ENCODE peak calls at places on chromosomes 3 and 15, in seven cellular contexts. C, D, Y, T, W, I and M are unnamed samples.

GRCh38 chr15:77028451-77029165 is 33.7 kb downstream of the PSTPIP1 start:
- DNase-seq in T (no peak), W (no peak), C (no peak), Y (peak), I (no peak), D (peak), M (no peak)

GRCh38 chr3:10814623-10815022 is 1.4 kb upstream of the SLC6A11 start:
- DNase-seq in I (no peak), T (no peak), D (no peak), C (no peak), Y (no peak), W (no peak), M (no peak)

GRCh38 chr15:31260646-31261265 is 65.9 kb upstream of the KLF13 start:
- DNase-seq in Y (no peak), W (no peak), I (no peak), C (no peak), T (no peak), D (peak), M (no peak)

GRCh38 chr15:76333720-76334437 is 2.7 kb upstream of the ISL2 start:
- DNase-seq in Y (no peak), I (peak), C (no peak), D (no peak), T (no peak), W (no peak), M (no peak)

GRCh38 chr3:187042062-187042745 is 97.1 kb downstream of the RPL39L start:
- DNase-seq in Y (no peak), W (no peak), D (no peak), C (no peak), T (no peak), I (no peak), M (no peak)

GRCh38 chr15:31272558-31273257 is 53.9 kb upstream of the KLF13 start:
- DNase-seq in T (no peak), D (peak), I (no peak), W (peak), Y (peak), C (no peak), M (no peak)

GRCh38 chr3:13718437-13718836 is 161.4 kb downstream of the WNT7A start:
- DNase-seq in W (peak), I (no peak), C (no peak), T (peak), Y (no peak), D (peak), M (no peak)

GRCh38 chr3:63228677-63229076 is 49.4 kb upstream of the SYNPR start:
- DNase-seq in D (no peak), Y (no peak), I (peak), W (no peak), T (no peak), C (peak), M (no peak)

GRCh38 chr3:159781867-159782266 is 206.8 kb upstream of the IL12A start:
- DNase-seq in C (no peak), Y (peak), T (no peak), W (no peak), I (no peak), D (no peak), M (no peak)

DNA sequence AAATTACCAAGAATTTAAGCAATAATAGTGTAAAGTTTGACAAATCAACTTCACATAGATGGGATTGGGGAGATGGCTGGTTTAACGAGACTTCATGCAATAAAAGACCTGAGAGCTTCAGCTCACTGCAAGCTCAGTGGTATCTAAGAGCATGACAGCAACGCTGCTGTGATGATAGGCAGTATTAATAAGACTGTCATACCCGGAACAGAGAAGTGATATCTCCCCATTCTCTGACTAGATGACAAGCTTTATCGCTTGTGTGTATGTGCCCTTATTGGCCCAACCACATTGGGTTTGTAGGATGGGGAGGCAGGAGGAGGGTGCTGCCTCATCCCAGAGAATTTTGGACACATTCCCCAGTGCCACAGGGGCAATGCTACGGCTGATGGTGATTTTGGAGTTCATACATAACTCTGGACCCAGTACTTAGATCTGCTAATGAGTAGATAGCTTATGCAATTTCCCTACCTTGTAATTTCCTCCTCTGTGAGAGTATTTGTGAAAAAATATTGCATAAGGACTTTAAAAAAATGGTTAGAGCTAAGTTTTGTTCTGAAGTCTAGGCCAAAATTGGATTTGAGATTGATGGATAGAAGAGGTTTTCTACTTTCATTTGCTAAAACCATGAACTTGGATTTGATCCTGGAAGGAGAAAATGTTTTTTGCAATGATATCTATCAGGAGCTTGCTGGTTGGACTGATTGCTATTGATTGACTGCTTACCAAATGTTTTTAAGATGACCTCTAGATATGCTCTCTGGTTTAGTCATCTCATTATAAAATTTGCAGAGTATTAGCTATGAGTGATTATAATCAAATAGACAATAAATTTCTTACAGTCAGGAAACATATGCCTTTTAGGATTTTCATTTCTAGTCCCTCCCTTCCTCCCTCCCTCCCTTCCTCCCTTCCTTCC is 14.0 kb upstream of the TMEM212 start:
- DNase-seq in C (no peak), I (no peak), W (no peak), D (no peak), Y (no peak), T (no peak), M (no peak)
- TF ChIP-seq EP300 in C (peak), I (no peak), W (no peak), D (no peak), Y (no peak), T (no peak), M (no peak)

DNA sequence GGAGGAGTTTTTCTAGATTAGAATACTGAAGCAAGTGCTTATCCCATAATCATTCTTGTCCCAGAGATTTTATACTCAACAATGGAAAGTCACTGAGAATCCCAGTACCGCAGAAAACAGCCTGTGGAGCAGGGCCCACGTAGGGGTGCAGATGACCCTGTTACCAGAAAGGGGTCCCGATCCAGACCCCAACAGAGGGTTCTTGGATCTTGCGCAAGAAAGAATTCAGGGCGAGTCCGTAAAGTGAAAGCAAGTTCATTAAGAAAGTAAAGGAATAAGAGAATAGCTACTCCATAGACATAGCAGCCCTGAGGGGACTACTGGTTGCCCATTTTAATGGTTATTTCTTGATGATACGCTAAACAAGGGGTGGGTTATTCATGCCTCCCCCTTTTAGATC is 2.6 kb downstream of the GCNT3 start:
- DNase-seq in I (no peak), T (no peak), W (no peak), Y (no peak), D (no peak), C (no peak), M (no peak)
- TF ChIP-seq POLR2A in I (no peak), T (no peak), W (no peak), Y (no peak), D (no peak), C (no peak), M (no peak)

GRCh38 chr3:77247063-77247462 is 207.2 kb downstream of the ROBO2 start:
- DNase-seq in W (no peak), I (no peak), T (no peak), D (no peak), C (no peak), Y (no peak), M (no peak)
- TF ChIP-seq EP300 in W (no peak), I (no peak), T (no peak), D (no peak), C (no peak), Y (no peak), M (no peak)

GRCh38 chr3:38345879-38346583 is 554 bp upstream of the XYLB start:
- DNase-seq in D (no peak), I (no peak), C (peak), T (no peak), Y (no peak), W (no peak), M (no peak)

GRCh38 chr3:38348903-38349302 is 2.3 kb downstream of the XYLB start:
- DNase-seq in W (no peak), Y (no peak), C (no peak), T (no peak), D (no peak), I (no peak), M (no peak)

GRCh38 chr3:38343797-38344594 is 2.6 kb upstream of the XYLB start:
- DNase-seq in C (no peak), W (no peak), Y (no peak), T (no peak), I (no peak), D (no peak), M (no peak)

GRCh38 chr3:38347421-38348200 is 1.0 kb downstream of the XYLB start:
- DNase-seq in D (no peak), Y (peak), C (no peak), I (no peak), W (no peak), T (no peak), M (no peak)

DNA sequence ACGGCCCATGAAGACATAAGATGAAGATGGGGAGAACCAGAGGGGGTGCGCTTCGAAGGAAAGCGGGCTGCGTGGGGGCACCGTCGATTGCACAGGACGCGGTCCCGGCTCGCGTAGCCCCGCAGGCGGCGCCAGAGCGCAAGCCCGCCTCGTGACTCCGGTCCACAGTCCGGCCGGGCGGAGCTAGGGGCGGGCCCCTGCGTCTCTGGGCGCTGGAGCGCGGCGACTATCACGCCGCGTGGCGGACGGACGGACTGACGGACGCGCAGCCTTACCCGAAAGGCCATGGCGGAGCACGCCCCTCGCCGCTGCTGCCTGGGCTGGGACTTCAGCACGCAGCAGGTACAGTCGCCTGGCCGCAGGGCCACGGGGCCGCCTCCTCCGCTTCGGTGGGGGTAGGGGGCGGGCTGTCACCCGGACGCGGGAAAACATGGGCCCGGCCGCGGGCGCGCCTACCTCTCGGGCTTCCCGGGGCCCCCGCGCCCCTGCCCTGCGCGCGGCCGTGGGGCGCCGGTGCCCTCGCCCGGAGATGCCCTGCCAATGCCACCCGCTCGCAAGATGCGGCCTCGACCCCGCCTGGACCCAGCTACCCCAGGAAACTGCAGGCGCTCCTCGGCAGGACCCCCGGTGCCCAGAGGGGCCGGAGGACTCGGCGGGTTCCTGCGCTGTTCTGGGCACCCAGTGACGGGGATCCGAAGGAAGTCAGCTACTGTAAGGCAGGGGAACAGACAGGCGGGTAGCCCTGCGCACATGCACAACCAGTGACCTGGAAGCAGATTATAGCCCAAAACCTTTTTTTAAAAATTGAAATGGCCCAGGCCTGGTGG is at the start of gene XYLB:
- DNase-seq in I (peak), D (peak), T (peak), W (no peak), C (peak), Y (peak), M (peak)
- TF ChIP-seq POLR2A in I (peak), D (no peak), T (no peak), W (no peak), C (peak), Y (peak), M (no peak)

GRCh38 chr15:45168751-45169551 is 18.8 kb downstream of the SHF start:
- DNase-seq in I (no peak), T (no peak), W (no peak), Y (no peak), D (no peak), C (no peak), M (no peak)
- TF ChIP-seq EP300 in I (no peak), T (no peak), W (no peak), Y (no peak), D (no peak), C (no peak), M (no peak)

GRCh38 chr3:122875547-122876127 is 80.8 kb downstream of the SLC49A4 start:
- DNase-seq in T (no peak), Y (no peak), W (no peak), I (no peak), D (no peak), C (no peak), M (no peak)
- TF ChIP-seq POLR2A in T (no peak), Y (no peak), W (no peak), I (no peak), D (no peak), C (no peak), M (no peak)

GRCh38 chr3:127455541-127456450 is 134.7 kb downstream of the TPRA1 start:
- DNase-seq in W (no peak), D (peak), T (peak), C (peak), I (peak), Y (peak), M (peak)
- TF ChIP-seq EP300 in W (no peak), D (no peak), T (no peak), C (no peak), I (no peak), Y (no peak), M (no peak)

GRCh38 chr3:152836269-152836668 is 1.3 kb downstream of the P2RY1 start:
- DNase-seq in W (no peak), T (no peak), Y (no peak), D (no peak), C (no peak), I (no peak), M (no peak)

GRCh38 chr3:152832046-152832445 is 2.9 kb upstream of the P2RY1 start:
- DNase-seq in W (no peak), Y (no peak), D (no peak), I (no peak), C (no peak), T (peak), M (no peak)

GRCh38 chr3:152835311-152836102 is 576 bp downstream of the P2RY1 start:
- DNase-seq in I (peak), Y (peak), D (peak), T (peak), W (no peak), C (peak), M (peak)

GRCh38 chr3:152833089-152833488 is 1.8 kb upstream of the P2RY1 start:
- DNase-seq in Y (no peak), I (no peak), D (no peak), C (no peak), W (no peak), T (no peak), M (no peak)

GRCh38 chr3:152834354-152835310 is at the start of gene P2RY1:
- DNase-seq in T (peak), I (peak), C (peak), Y (peak), D (peak), W (no peak), M (peak)
- TF ChIP-seq POLR2A in T (no peak), I (no peak), C (peak), Y (peak), D (no peak), W (no peak), M (peak)

DNA sequence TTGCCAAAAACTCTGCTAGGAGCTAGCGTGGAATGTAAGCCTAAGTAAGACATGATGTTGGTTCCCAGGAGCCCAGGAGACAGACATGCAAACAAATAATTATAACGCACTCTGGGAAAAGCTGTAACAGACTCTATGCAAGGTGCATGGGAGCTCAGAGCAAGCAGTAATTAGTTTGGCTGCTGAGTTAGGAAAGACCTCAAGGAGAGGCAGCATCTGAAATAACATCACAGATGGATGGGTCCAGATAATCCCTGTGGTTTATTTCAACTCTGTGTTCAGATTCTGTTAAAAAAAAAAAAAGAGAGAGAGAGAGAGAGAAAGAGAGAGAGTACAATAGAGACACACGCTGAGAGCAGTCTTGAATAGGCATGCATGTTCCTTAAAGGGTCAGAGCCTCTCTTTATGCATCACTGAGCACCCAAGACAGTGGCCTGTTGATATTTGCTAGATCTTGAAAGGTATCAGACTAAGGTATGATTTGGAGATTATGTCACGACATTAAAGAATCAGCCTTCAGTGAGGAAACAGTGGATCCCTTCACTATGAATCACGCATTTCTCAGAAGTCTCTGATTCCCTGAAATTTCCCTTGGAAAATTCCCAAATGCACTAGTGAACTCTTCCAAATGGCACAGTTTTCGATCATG is 124.4 kb upstream of the LIPC start:
- DNase-seq in C (no peak), W (no peak), I (no peak), Y (no peak), D (no peak), T (no peak), M (no peak)
- TF ChIP-seq EP300 in C (no peak), W (no peak), I (no peak), Y (no peak), D (no peak), T (no peak), M (no peak)